ENCODE peak calls at places on chromosome 13, in nine cellular contexts. T, N, Z, I, K, S, E, A and F are unnamed samples.

GRCh38 chr13:66200555-66200954 is 1029.6 kb downstream of the PCDH9 start:
- DNase-seq in T (no peak), N (no peak), Z (no peak), I (no peak), K (peak), S (no peak), E (no peak), A (no peak), F (no peak)

GRCh38 chr13:49064459-49064858 is 88.7 kb downstream of the FNDC3A start:
- DNase-seq in T (no peak), N (no peak), Z (no peak), I (no peak), K (no peak), S (no peak), E (no peak), A (no peak), F (no peak)

GRCh38 chr13:99403458-99403971 is 96.3 kb upstream of the GPR183 start:
- DNase-seq in T (no peak), N (no peak), Z (no peak), I (no peak), K (no peak), S (no peak), E (peak), A (no peak), F (no peak)

GRCh38 chr13:32984857-32985626 is 31.2 kb upstream of the KL start:
- DNase-seq in T (peak), N (no peak), Z (no peak), I (no peak), K (no peak), S (no peak), E (no peak), A (no peak), F (no peak)

GRCh38 chr13:75181906-75182305 is 300.1 kb downstream of the TBC1D4 start:
- DNase-seq in T (no peak), N (no peak), Z (peak), I (peak), K (peak), S (no peak), E (no peak), A (no peak), F (no peak)

GRCh38 chr13:32443111-32443510 is 15.2 kb upstream of the N4BP2L1 start:
- DNase-seq in T (peak), N (no peak), Z (no peak), I (no peak), K (peak), S (no peak), E (peak), A (no peak), F (no peak)

GRCh38 chr13:75783906-75784485 is 147.9 kb downstream of the LMO7 start:
- DNase-seq in T (no peak), N (no peak), Z (no peak), I (no peak), K (no peak), S (no peak), E (no peak), A (no peak), F (no peak)

GRCh38 chr13:87887459-87888123 is 216.4 kb downstream of the SLITRK5 start:
- DNase-seq in T (no peak), N (no peak), Z (no peak), I (no peak), K (no peak), S (peak), E (no peak), A (no peak), F (no peak)

GRCh38 chr13:98997738-98998641 is 20.1 kb upstream of the DOCK9 start:
- DNase-seq in T (no peak), N (no peak), Z (no peak), I (no peak), K (no peak), S (no peak), E (no peak), A (no peak), F (no peak)

GRCh38 chr13:77544365-77544764 is 8.9 kb downstream of the SCEL start:
- DNase-seq in T (no peak), N (peak), Z (peak), I (peak), K (peak), S (no peak), E (no peak), A (no peak), F (no peak)

GRCh38 chr13:113862766-113863510 is 938 bp downstream of the GAS6 start:
- DNase-seq in T (no peak), N (peak), Z (no peak), I (peak), K (peak), S (peak), E (no peak), A (no peak), F (peak)

GRCh38 chr13:107205318-107206112 is 637.6 kb upstream of the ARGLU1 start:
- DNase-seq in T (peak), N (peak), Z (peak), I (peak), K (peak), S (peak), E (peak), A (peak), F (peak)

GRCh38 chr13:28451482-28452217 is 43.3 kb downstream of the FLT1 start:
- DNase-seq in T (no peak), N (no peak), Z (no peak), I (no peak), K (peak), S (peak), E (no peak), A (no peak), F (peak)

GRCh38 chr13:77378662-77379061 is 51.8 kb upstream of the MYCBP2 start:
- DNase-seq in T (no peak), N (no peak), Z (no peak), I (no peak), K (no peak), S (no peak), E (no peak), A (no peak), F (no peak)

GRCh38 chr13:41107584-41108014 is 25.0 kb downstream of the KBTBD6 start:
- DNase-seq in T (peak), N (no peak), Z (no peak), I (no peak), K (no peak), S (peak), E (no peak), A (no peak), F (peak)

GRCh38 chr13:112510987-112511715 is 76.8 kb downstream of the TUBGCP3 start:
- DNase-seq in T (no peak), N (no peak), Z (no peak), I (no peak), K (no peak), S (no peak), E (no peak), A (no peak), F (no peak)

GRCh38 chr13:50126378-50127016 is 111.3 kb downstream of the KCNRG start:
- DNase-seq in T (no peak), N (no peak), Z (no peak), I (no peak), K (peak), S (peak), E (no peak), A (no peak), F (peak)